ENCODE peak calls at places on chromosomes 16 and 17, in five cellular contexts. A is AG04450, X is fibroblast of lung, L is cardiac fibroblast, E is IMR-90. U is an unnamed sample.

GRCh38 chr16:62077998-62078397 is 41.8 kb upstream of the CDH8 start:
- DNase-seq in E (no peak), X (no peak), L (no peak), A (no peak), U (no peak)

GRCh38 chr16:63614421-63614820 is 1507.4 kb downstream of the CDH11 start:
- DNase-seq in A (no peak), E (no peak), L (no peak), X (peak; percentile 11), U (peak; percentile 46)

GRCh38 chr17:17146791-17147406 is 59.2 kb downstream of the PLD6 start:
- DNase-seq in L (no peak), E (no peak), X (peak; percentile 57), A (no peak), U (no peak)

GRCh38 chr17:57948555-57949420 is 6.4 kb downstream of the CUEDC1 start:
- DNase-seq in L (peak; percentile 82), E (peak; percentile 96), A (peak; percentile 60), X (peak; percentile 98), U (peak; percentile 96)

GRCh38 chr16:68236804-68237242 is 896 bp upstream of the ESRP2 start:
- DNase-seq in A (no peak), L (no peak), X (no peak), E (no peak), U (peak; percentile 56)

GRCh38 chr16:27460663-27461482 is 58.9 kb downstream of the IL21R start:
- DNase-seq in E (no peak), L (no peak), X (peak; percentile 26), A (no peak), U (no peak)

GRCh38 chr17:38598536-38598935 is 7.2 kb downstream of the SRCIN1 start:
- DNase-seq in E (peak; percentile 57), X (peak; percentile 79), A (peak; percentile 13), L (peak; percentile 76), U (peak; percentile 55)

GRCh38 chr16:67926181-67926742 is 5.4 kb downstream of the CTRL start:
- DNase-seq in E (peak; percentile 30), X (no peak), L (no peak), A (no peak), U (peak; percentile 27)

GRCh38 chr17:67452681-67453554 is 75.8 kb downstream of the PITPNC1 start:
- DNase-seq in X (no peak), A (no peak), L (no peak), E (no peak), U (peak; percentile 54)

GRCh38 chr17:74758846-74759163 is 10.4 kb downstream of the NHERF1 start:
- DNase-seq in L (no peak), A (no peak), X (no peak), E (peak; percentile 27), U (peak; percentile 40)

GRCh38 chr16:10761388-10761787 is 17.7 kb downstream of the NUBP1 start:
- DNase-seq in E (no peak), L (no peak), A (no peak), X (no peak), U (no peak)

GRCh38 chr17:41002814-41003213 is 3.1 kb upstream of the KRTAP3-2 start:
- DNase-seq in E (peak; percentile 17), A (no peak), X (peak; percentile 8), L (no peak), U (no peak)

GRCh38 chr17:73822371-73822770 is 178.1 kb upstream of the SDK2 start:
- DNase-seq in E (no peak), L (no peak), A (no peak), X (no peak), U (no peak)

GRCh38 chr16:31134091-31134571 is 1.4 kb downstream of the PRSS8 start:
- DNase-seq in X (peak; percentile 32), L (no peak), E (peak; percentile 24), A (no peak), U (no peak)

GRCh38 chr17:1563786-1564613 is 1.4 kb upstream of the PITPNA start:
- DNase-seq in E (no peak), A (no peak), X (no peak), L (no peak), U (no peak)

GRCh38 chr16:73026754-73027654 is 20.9 kb downstream of the ZFHX3 start:
- DNase-seq in X (no peak), A (no peak), E (no peak), L (no peak), U (no peak)

GRCh38 chr17:81519284-81520020 is 6.9 kb upstream of the ACTG1 start:
- DNase-seq in A (no peak), L (no peak), E (no peak), X (no peak), U (no peak)

GRCh38 chr17:72193395-72194106 is 72.7 kb downstream of the SOX9 start:
- DNase-seq in A (no peak), L (peak; percentile 78), X (peak; percentile 62), E (peak; percentile 69), U (no peak)

GRCh38 chr16:84706856-84707255 is 7.1 kb downstream of the USP10 start:
- DNase-seq in A (no peak), X (no peak), L (no peak), E (no peak), U (no peak)

GRCh38 chr16:57871457-57871856 is 69.2 kb upstream of the KIFC3 start:
- DNase-seq in X (peak; percentile 84), E (peak; percentile 76), A (no peak), L (peak; percentile 29), U (peak; percentile 54)

GRCh38 chr16:6573577-6573976 is 759.1 kb upstream of the RBFOX1 start:
- DNase-seq in L (no peak), E (no peak), X (no peak), A (no peak), U (no peak)

GRCh38 chr16:88772871-88773811 is 11.9 kb downstream of the PIEZO1 start:
- DNase-seq in E (peak; percentile 95), A (peak; percentile 86), X (peak; percentile 95), L (peak; percentile 87), U (peak; percentile 90)

GRCh38 chr16:48244080-48244862 is at the start of gene LONP2:
- DNase-seq in X (peak; percentile 89), L (peak; percentile 91), A (peak; percentile 55), E (peak; percentile 85), U (peak; percentile 90)

GRCh38 chr17:4518901-4519300 is 20.2 kb downstream of the SPNS2 start:
- DNase-seq in A (no peak), E (no peak), L (no peak), X (no peak), U (no peak)

GRCh38 chr16:1257561-1258217 is 1.8 kb downstream of the TPSD1 start:
- DNase-seq in A (no peak), E (no peak), X (no peak), L (no peak), U (no peak)

GRCh38 chr17:17921192-17922082 is 50.8 kb downstream of the TOM1L2 start:
- DNase-seq in A (peak; percentile 81), E (peak; percentile 90), L (peak; percentile 95), X (peak; percentile 98), U (peak; percentile 92)

GRCh38 chr16:13553453-13553985 is 366.4 kb upstream of the ERCC4 start:
- DNase-seq in X (no peak), A (no peak), L (no peak), E (no peak), U (no peak)

GRCh38 chr16:9364721-9365693 is 273.6 kb downstream of the HAPSTR1 start:
- DNase-seq in E (no peak), A (no peak), X (no peak), L (no peak), U (no peak)

GRCh38 chr17:4195306-4195705 is 52.3 kb downstream of the CYB5D2 start:
- DNase-seq in L (peak; percentile 45), E (peak; percentile 82), A (no peak), X (peak; percentile 93), U (peak; percentile 73)

DNA sequence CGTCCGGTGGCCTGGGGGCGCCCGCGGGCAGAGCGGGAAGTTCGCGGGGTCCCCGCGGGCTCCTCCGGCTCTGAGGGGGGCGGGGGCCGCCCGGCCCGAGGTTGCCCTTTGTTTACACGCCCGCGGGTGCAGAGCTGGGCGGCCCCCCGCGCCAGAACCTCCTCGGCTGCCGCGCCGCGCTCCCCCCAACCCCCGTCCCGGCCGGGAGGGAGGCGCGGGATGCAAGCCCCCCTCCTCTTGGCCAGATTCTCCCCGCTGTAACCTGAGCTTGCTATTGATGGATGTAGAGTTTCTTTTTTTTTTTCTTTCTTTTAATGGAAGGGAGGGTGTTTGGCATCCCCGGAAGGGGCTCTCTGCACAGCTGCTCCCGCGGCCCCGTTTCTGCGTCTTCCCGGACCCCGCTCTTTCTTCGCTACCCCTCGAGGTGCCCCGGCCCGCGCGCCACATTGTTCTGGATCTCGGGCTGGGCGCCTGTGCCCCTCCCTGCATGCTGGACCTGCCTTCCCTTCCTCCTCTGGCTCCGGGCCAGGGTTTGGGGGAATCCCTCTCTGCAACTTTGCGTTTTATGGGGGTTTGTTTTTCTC is 648 bp downstream of the CBX2 start:
- DNase-seq in A (no peak), L (no peak), X (no peak), E (no peak), U (no peak)
- TF ChIP-seq CTCF in A (no peak), L (no peak), X (no peak), E (no peak), U (no peak)

GRCh38 chr17:76539631-76540271 is at the start of gene PRCD:
- DNase-seq in A (no peak), E (no peak), L (no peak), X (no peak), U (no peak)
- H3K4me3 ChIP-seq in A (peak within 1 kb of the TSS; percentile 47), E (peak within 1 kb of the TSS; percentile 27), L (peak within 1 kb of the TSS; percentile 12), X (peak within 1 kb of the TSS; percentile 41), U (peak within 1 kb of the TSS; percentile 27)

DNA sequence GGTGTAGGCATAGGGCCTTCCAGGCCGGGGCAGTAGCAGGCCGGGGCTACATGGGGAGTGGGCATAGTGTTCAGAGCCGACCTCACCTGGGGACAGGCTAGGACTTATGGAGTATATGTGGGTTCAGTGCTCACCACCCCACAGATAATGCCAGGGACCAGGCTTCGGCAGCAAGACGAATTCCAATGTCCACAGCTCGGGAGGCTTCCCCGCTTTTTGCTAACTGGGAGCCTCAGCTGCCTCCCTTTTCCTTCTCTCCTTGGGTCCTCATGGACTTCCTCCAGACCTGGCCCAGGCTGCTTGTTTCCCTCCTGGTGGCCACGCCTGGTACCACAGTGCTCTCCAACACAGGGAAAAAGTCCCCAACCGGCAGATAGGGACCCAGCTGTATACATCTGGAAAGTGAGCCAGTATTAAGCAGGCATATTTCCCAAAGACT is 20.1 kb upstream of the SLC46A1 start:
- DNase-seq in E (no peak), X (no peak), A (no peak), L (peak; percentile 7), U (no peak)
- TF ChIP-seq CTCF in E (peak; percentile 28), X (peak; percentile 21), A (peak; percentile 42), L (peak; percentile 58), U (peak; percentile 42)

GRCh38 chr17:50542795-50543774 is 3.9 kb upstream of the SPATA20 start:
- DNase-seq in A (no peak), E (no peak), L (no peak), X (no peak), U (no peak)
- H3K4me3 ChIP-seq in A (peak overlapping the region; percentile 68), E (no peak overlapping the region), L (no peak overlapping the region), X (peak overlapping the region; percentile 61), U (no peak overlapping the region)

DNA sequence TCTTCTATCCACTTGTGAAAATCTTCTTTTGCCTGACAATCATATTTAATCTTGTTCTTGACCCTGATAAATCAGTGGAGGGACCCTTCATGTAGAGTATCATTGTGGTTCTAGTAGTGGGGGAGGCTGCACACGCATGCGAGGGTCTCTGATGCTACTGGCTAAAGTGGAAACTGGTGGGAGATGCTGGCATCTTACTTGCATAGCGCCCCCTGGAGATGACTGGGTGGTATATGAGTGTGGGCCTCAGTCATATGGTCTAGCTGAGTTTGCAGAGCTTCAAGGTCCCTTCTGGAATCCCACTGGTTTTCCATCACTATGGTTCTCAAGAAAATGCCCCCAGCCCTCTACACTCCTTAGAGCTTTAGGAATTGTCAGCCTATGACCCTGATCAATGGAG is 236.4 kb upstream of the AXIN2 start:
- DNase-seq in E (no peak), L (no peak), A (no peak), X (no peak), U (no peak)
- TF ChIP-seq CTCF in E (no peak), L (peak; percentile 35), A (peak; percentile 19), X (no peak), U (peak; percentile 37)

GRCh38 chr16:86086471-86086870 is 187.5 kb downstream of the IRF8 start:
- DNase-seq in E (no peak), L (no peak), X (no peak), A (no peak), U (no peak)
- H3K4me3 ChIP-seq in E (no peak overlapping the region), L (no peak overlapping the region), X (no peak overlapping the region), A (no peak overlapping the region), U (no peak overlapping the region)